ENCODE peak calls at places on chromosomes 7 and 10, in six cellular contexts. A, C, J, W, M and D are unnamed samples.

GRCh38 chr10:8158439-8159071 is 104.1 kb downstream of the GATA3 start:
- DNase-seq in W (no peak), C (no peak), J (no peak), M (no peak), A (no peak), D (no peak)

GRCh38 chr7:118907911-118908527 is 683.5 kb downstream of the ANKRD7 start:
- DNase-seq in M (no peak), W (no peak), C (no peak), J (no peak), A (no peak), D (no peak)

GRCh38 chr10:91907033-91907594 is 2.2 kb downstream of the FGFBP3 start:
- DNase-seq in A (no peak), M (no peak), W (no peak), C (no peak), J (no peak), D (no peak)

GRCh38 chr7:79455173-79455790 is 1.8 kb upstream of the MAGI2 start:
- DNase-seq in J (no peak), M (no peak), A (peak), W (no peak), C (no peak), D (no peak)

GRCh38 chr10:77248104-77248503 is 389.5 kb downstream of the KCNMA1 start:
- DNase-seq in J (no peak), W (no peak), M (no peak), C (peak), A (no peak), D (no peak)

GRCh38 chr10:78953124-78954008 is 115.4 kb upstream of the ZMIZ1 start:
- DNase-seq in C (no peak), A (no peak), M (no peak), W (peak), J (peak), D (no peak)

GRCh38 chr10:78437407-78437768 is 403.7 kb downstream of the RPS24 start:
- DNase-seq in J (no peak), W (no peak), C (peak), M (no peak), A (no peak), D (no peak)

GRCh38 chr10:122475130-122475529 is 13.8 kb downstream of the HTRA1 start:
- DNase-seq in J (no peak), A (no peak), W (peak), C (no peak), M (no peak), D (no peak)

GRCh38 chr7:148623586-148624282 is 33.2 kb downstream of the C7orf33 start:
- DNase-seq in M (no peak), C (no peak), W (no peak), A (no peak), J (peak), D (no peak)

GRCh38 chr7:47326808-47327207 is 255.1 kb downstream of the TNS3 start:
- DNase-seq in W (no peak), C (peak), A (no peak), J (peak), M (no peak), D (no peak)

GRCh38 chr7:47325337-47325736 is 256.6 kb downstream of the TNS3 start:
- DNase-seq in C (no peak), A (no peak), W (no peak), M (no peak), J (no peak), D (no peak)

GRCh38 chr7:47327306-47327697 is 254.6 kb downstream of the TNS3 start:
- DNase-seq in M (no peak), C (no peak), J (peak), W (no peak), A (no peak), D (no peak)

GRCh38 chr7:47327698-47328391 is 254.1 kb downstream of the TNS3 start:
- DNase-seq in A (no peak), C (peak), W (peak), M (peak), J (peak), D (no peak)

GRCh38 chr7:47326220-47326619 is 255.7 kb downstream of the TNS3 start:
- DNase-seq in A (no peak), M (no peak), W (no peak), C (peak), J (peak), D (no peak)
- TF ChIP-seq CTCF in A (no peak), M (peak), W (peak), C (peak), J (peak), D (no peak)

GRCh38 chr7:19984231-19984632 is 210.8 kb upstream of the TMEM196 start:
- DNase-seq in W (no peak), J (no peak), M (no peak), A (no peak), C (peak), D (no peak)
- TF ChIP-seq CTCF in W (no peak), J (no peak), M (no peak), A (peak), C (peak), D (no peak)

DNA sequence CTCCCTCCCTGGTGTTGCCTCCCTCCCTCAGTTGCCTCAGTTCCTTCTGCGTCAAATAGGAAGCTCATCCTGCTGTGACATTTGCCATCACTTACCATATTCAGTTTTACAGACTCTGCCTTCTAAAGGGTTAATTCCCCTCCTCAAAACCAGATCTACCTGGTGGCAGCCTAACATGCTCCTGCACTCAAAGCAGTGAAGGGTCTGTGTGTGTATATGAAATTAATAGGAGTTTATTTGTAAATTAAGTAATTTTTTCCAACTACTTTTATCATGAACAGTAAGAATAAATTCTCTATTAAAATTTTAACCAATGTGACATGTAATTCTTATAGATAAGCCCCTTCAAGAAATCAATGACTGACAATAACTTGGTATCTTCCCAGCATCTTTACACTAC is 158.6 kb upstream of the INSYN2A start:
- DNase-seq in M (no peak), A (no peak), J (peak), C (no peak), W (no peak), D (no peak)
- TF ChIP-seq CTCF in M (peak), A (no peak), J (peak), C (peak), W (no peak), D (no peak)

GRCh38 chr10:95693331-95693667 is 428 bp downstream of the TCTN3 start:
- DNase-seq in A (no peak), W (no peak), M (no peak), J (no peak), C (no peak), D (no peak)
- TF ChIP-seq CTCF in A (no peak), W (no peak), M (no peak), J (no peak), C (no peak), D (no peak)

DNA sequence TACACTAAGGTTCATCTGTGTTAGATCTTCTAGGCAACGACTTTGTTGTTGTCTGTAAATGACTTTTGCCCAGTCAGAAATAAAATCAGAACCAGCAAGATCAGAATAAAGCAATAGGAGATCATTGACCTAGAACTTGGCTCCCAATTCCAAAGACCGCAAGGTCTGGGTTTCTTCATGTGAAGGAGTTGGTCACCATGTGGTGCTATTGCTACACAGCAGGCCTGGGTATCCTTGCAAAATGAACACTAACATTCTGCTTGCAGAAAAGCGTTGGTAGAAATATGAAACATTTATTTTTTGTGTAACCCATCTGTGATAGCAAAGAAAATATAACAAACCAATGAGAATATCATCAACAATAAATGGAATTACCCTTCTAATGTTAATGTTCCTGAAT is 831.0 kb downstream of the NXPH1 start:
- DNase-seq in A (no peak), W (no peak), M (no peak), J (no peak), C (no peak), D (no peak)
- TF ChIP-seq CTCF in A (no peak), W (no peak), M (no peak), J (no peak), C (peak), D (no peak)

GRCh38 chr7:156820445-156821063 is 72.4 kb downstream of the LMBR1 start:
- DNase-seq in A (peak), W (no peak), M (no peak), J (no peak), C (peak), D (no peak)
- TF ChIP-seq CTCF in A (peak), W (peak), M (peak), J (peak), C (peak), D (no peak)

DNA sequence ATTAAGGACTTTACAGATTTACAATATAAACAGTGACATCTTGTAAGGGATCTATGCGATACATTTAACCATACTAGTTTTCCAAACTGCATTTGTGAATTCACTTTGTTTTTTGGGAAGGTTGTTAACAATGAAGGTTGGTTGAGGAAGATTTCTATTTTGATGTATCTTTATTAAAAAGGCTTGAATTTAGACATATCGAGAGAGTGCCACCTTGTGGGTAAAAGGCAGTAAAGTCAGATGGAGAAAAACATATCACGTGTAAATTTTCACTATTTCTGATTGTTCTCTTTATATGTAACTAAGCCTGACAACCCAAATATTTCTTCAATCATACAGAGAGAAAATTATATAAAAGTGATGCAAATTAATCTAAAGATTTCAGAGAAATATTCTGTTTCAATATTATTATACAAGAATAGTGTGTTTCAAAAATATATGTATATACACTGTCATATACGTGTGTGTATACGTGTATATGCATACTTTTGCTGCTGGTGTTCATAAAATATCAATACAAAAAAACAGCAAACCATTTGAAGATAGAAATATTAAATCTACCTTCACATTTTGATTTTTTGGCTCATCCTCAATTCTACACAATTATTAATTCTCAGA is 988.6 kb downstream of the SORCS1 start:
- DNase-seq in J (peak), M (no peak), W (no peak), C (no peak), A (peak), D (no peak)
- TF ChIP-seq CTCF in J (peak), M (peak), W (peak), C (peak), A (peak), D (no peak)

DNA sequence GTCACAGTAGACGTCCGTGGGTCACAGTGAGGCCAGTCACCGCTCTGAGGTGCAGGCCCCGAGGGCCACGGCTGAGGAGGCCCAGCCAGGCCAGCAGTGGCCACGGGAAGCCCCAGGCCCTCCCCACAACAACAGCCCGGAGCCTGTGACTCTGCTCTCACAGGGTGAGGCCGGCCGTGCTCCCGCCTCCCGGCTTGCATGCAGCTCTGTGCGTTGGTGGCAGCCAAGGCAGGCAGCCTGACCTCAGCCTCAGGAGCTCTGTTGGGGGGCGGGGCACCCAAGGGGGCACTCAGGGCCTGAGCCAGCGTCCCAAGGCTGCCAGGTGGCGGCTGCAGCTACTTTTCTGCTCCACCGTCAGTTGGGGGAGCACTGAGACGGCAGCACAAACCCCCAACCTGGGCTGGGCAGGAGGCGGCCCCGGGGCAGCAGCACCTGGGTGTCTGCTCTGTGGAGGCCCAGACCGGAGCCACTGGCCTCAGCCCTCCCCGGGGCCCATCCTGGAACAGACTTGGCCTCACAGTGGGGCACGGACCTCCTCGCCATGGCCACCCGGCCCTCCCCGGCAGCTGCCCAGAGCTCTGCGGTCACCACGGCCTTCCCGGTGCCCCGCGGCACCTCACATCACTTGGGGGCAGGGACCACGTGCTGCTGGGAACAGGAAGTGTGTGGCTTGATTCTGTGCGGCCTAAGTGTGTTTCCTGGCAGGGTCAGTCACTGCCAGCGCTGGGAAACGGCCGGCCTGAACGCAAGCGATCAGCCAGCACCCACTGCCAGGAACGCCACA is 13.3 kb downstream of the CYP2W1 start:
- DNase-seq in J (no peak), M (no peak), A (no peak), C (no peak), W (no peak), D (no peak)
- TF ChIP-seq CTCF in J (no peak), M (no peak), A (no peak), C (no peak), W (no peak), D (no peak)

GRCh38 chr10:51523440-51523839 is 176.0 kb downstream of the CSTF2T start:
- DNase-seq in W (no peak), M (no peak), A (no peak), J (no peak), C (no peak), D (no peak)
- TF ChIP-seq CTCF in W (no peak), M (no peak), A (no peak), J (no peak), C (no peak), D (no peak)

GRCh38 chr7:66114743-66115727 is at the start of gene CRCP:
- DNase-seq in W (peak), J (peak), M (peak), C (peak), A (peak), D (peak)
- TF ChIP-seq CTCF in W (no peak), J (peak), M (peak), C (no peak), A (peak), D (no peak)